ENCODE peak calls at places on chromosome 21, in seven cellular contexts. U is IMR-90; Q is MV-4-11; S is NB4; N is cerebellar nuclear complex; O is activated T-cell treated with anti-CD3 and anti-CD28 coated beads for 1 hour; M is stimulated activated CD4-positive, alpha-beta T cell treated with anti-CD3 and anti-CD28 coated beads, Interleukin-4, amount 100 ng/mL, for 1 hour. D is an unnamed sample.

GRCh38 chr21:38797470-38797869 is 8.3 kb upstream of the ETS2 start:
- DNase-seq in U (no peak), Q (peak), S (peak), N (no peak), O (no peak), M (no peak), D (no peak)

GRCh38 chr21:44966135-44967081 is 26.6 kb downstream of the SLX9 start:
- DNase-seq in U (no peak), Q (peak), S (no peak), N (no peak), O (no peak), M (no peak), D (no peak)

GRCh38 chr21:31092867-31093266 is 54.6 kb upstream of the KRTAP19-8 start:
- DNase-seq in U (no peak), Q (no peak), S (no peak), N (no peak), O (no peak), M (no peak), D (no peak)

GRCh38 chr21:45724345-45724961 is 80.9 kb downstream of the PCBP3 start:
- DNase-seq in U (no peak), Q (no peak), S (no peak), N (no peak), O (no peak), M (no peak), D (no peak)

GRCh38 chr21:21074305-21074704 is 76.1 kb downstream of the NCAM2 start:
- DNase-seq in U (no peak), Q (no peak), S (no peak), N (no peak), O (no peak), M (no peak), D (no peak)

GRCh38 chr21:21182401-21182800 is 184.2 kb downstream of the NCAM2 start:
- DNase-seq in U (no peak), Q (no peak), S (no peak), N (no peak), O (no peak), M (no peak), D (no peak)

GRCh38 chr21:37866027-37866426 is 50.2 kb downstream of the KCNJ6 start:
- DNase-seq in U (no peak), Q (peak), S (peak), N (no peak), O (no peak), M (no peak), D (peak)

GRCh38 chr21:45011911-45012660 is 62.3 kb upstream of the ADARB1 start:
- DNase-seq in U (peak), Q (no peak), S (no peak), N (no peak), O (no peak), M (no peak), D (no peak)

GRCh38 chr21:28177008-28177603 is 815.6 kb downstream of the LTN1 start:
- DNase-seq in U (peak), Q (no peak), S (no peak), N (no peak), O (no peak), M (no peak), D (no peak)

GRCh38 chr21:42255038-42255601 is 36.2 kb downstream of the ABCG1 start:
- DNase-seq in U (no peak), Q (no peak), S (no peak), N (no peak), O (no peak), M (no peak), D (no peak)

GRCh38 chr21:37079211-37079824 is 6.3 kb downstream of the TTC3 start:
- DNase-seq in U (no peak), Q (peak), S (peak), N (no peak), O (no peak), M (no peak), D (peak)

GRCh38 chr21:38985423-38986378 is 180.0 kb downstream of the ETS2 start:
- DNase-seq in U (peak), Q (peak), S (peak), N (no peak), O (no peak), M (peak), D (peak)

GRCh38 chr21:37195078-37195477 is 72.1 kb downstream of the VPS26C start:
- DNase-seq in U (no peak), Q (no peak), S (no peak), N (no peak), O (no peak), M (no peak), D (no peak)

GRCh38 chr21:37006521-37007291 is at the start of gene RIPPLY3:
- DNase-seq in U (no peak), Q (no peak), S (peak), N (no peak), O (no peak), M (peak), D (no peak)

GRCh38 chr21:44484498-44485253 is 29.4 kb downstream of the LRRC3 start:
- DNase-seq in U (no peak), Q (no peak), S (no peak), N (no peak), O (no peak), M (no peak), D (no peak)

GRCh38 chr21:45293726-45294401 is 6.2 kb upstream of the POFUT2 start:
- DNase-seq in U (no peak), Q (no peak), S (no peak), N (no peak), O (no peak), M (no peak), D (no peak)

GRCh38 chr21:45386728-45387371 is 18.1 kb upstream of the COL18A1 start:
- DNase-seq in U (peak), Q (peak), S (peak), N (no peak), O (no peak), M (no peak), D (no peak)

GRCh38 chr21:46096997-46097825 is 701 bp upstream of the COL6A2 start:
- DNase-seq in U (no peak), Q (no peak), S (no peak), N (no peak), O (no peak), M (no peak), D (no peak)

GRCh38 chr21:39176312-39176711 is 6.9 kb downstream of the PSMG1 start:
- DNase-seq in U (peak), Q (no peak), S (no peak), N (no peak), O (no peak), M (no peak), D (no peak)

GRCh38 chr21:42537106-42537742 is 23.6 kb downstream of the SLC37A1 start:
- DNase-seq in U (no peak), Q (peak), S (peak), N (no peak), O (no peak), M (no peak), D (no peak)

GRCh38 chr21:26756491-26757159 is 88.6 kb downstream of the ADAMTS1 start:
- DNase-seq in U (peak), Q (no peak), S (no peak), N (no peak), O (no peak), M (no peak), D (no peak)

GRCh38 chr21:45302082-45303061 is 14.7 kb upstream of the POFUT2 start:
- DNase-seq in U (no peak), Q (no peak), S (peak), N (no peak), O (peak), M (peak), D (peak)